ENCODE peak calls at places on chromosomes 6 and 20, in ten cellular contexts. U, Q, A, L, N, B, M, P, X and H are unnamed samples. For H3K27me3, the result is how much of the 10 kb centered on the place peaks cover.

GRCh38 chr20:53706511-53707031 is 112.9 kb upstream of the ZNF217 start:
- DNase-seq in Q (peak), P (no peak), L (no peak), N (no peak), X (no peak), U (no peak), B (peak), A (no peak), M (no peak), H (no peak)

GRCh38 chr6:32947552-32948465 is 5.1 kb downstream of the HLA-DMA start:
- DNase-seq in A (no peak), Q (no peak), N (no peak), U (no peak), B (no peak), X (no peak), P (no peak), M (no peak), L (no peak), H (no peak)

GRCh38 chr6:164991573-164991972 is 317.8 kb downstream of the C6orf118 start:
- DNase-seq in L (no peak), A (no peak), Q (no peak), U (no peak), N (no peak), M (no peak), B (no peak), P (no peak), X (no peak), H (no peak)

GRCh38 chr6:41636803-41637178 is 1.5 kb upstream of the MDFI start:
- DNase-seq in X (no peak), N (no peak), A (peak), M (no peak), L (peak), U (peak), P (no peak), B (no peak), Q (no peak), H (no peak)

GRCh38 chr6:45472383-45472782 is 94.6 kb upstream of the SUPT3H start:
- DNase-seq in A (no peak), M (peak), P (peak), B (peak), Q (no peak), L (peak), X (no peak), N (no peak), U (peak), H (no peak)

GRCh38 chr6:146990284-146990683 is 213.9 kb upstream of the STXBP5 start:
- DNase-seq in U (peak), A (no peak), Q (no peak), N (no peak), M (no peak), X (no peak), B (peak), P (no peak), L (no peak), H (no peak)

GRCh38 chr6:156316613-156317012 is 460.6 kb upstream of the ARID1B start:
- DNase-seq in N (no peak), M (no peak), U (no peak), X (no peak), P (no peak), L (no peak), A (no peak), Q (no peak), B (no peak), H (no peak)

GRCh38 chr6:104574135-104574750 is 285.5 kb downstream of the HACE1 start:
- DNase-seq in N (no peak), B (no peak), A (no peak), P (no peak), X (no peak), L (no peak), U (no peak), M (no peak), Q (no peak), H (no peak)

GRCh38 chr6:56101141-56101553 is 146.2 kb downstream of the COL21A1 start:
- DNase-seq in L (no peak), Q (no peak), M (no peak), X (peak), U (no peak), A (no peak), N (no peak), P (no peak), B (peak), H (peak)

GRCh38 chr6:170279977-170280688 is 10.7 kb downstream of the DLL1 start:
- DNase-seq in X (no peak), L (peak), M (no peak), B (no peak), A (peak), N (no peak), Q (peak), P (peak), U (peak), H (no peak)

GRCh38 chr6:143169440-143169839 is 108.8 kb downstream of the AIG1 start:
- DNase-seq in M (no peak), A (no peak), L (no peak), P (no peak), X (no peak), U (no peak), Q (no peak), B (no peak), N (no peak), H (no peak)

GRCh38 chr20:24745617-24746350 is 203.3 kb upstream of the CST7 start:
- DNase-seq in L (no peak), X (no peak), A (no peak), U (peak), Q (no peak), P (no peak), M (no peak), N (no peak), B (no peak), H (no peak)

GRCh38 chr20:3171391-3172125 is 1.8 kb downstream of the LZTS3 start:
- DNase-seq in M (no peak), X (no peak), U (no peak), P (no peak), N (peak), A (no peak), Q (no peak), B (no peak), L (peak), H (no peak)
- H3K27me3 ChIP-seq in M (under half), X (under half), U (under half), P (under half), N (under half), A (under half), Q (under half), B (under half), L (under half), H (under half)

DNA sequence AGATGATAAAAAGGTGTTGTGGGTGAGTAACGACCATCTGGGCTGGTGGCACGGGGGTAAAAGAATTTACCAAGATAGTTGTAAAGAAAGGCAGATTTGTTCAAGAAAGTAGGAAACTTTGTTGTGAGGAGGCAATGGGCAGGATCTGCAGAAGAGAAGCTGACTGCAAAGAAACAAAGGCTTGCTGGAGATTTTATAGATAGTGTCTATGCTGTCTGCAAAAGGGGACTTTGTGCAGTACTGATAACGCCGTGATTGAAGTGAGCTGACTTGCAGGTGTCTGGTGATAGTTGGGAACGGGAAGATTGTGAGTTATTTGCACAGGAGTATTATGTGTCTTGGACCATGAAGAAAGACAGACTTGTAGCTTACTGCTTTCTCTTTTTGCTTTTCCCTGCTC is 36.8 kb upstream of the GSTA3 start:
- DNase-seq in B (no peak), Q (no peak), N (no peak), L (no peak), M (no peak), A (no peak), P (no peak), U (no peak), X (no peak), H (no peak)
- TF ChIP-seq CTCF in B (no peak), Q (no peak), N (no peak), L (no peak), M (no peak), A (no peak), P (no peak), U (no peak), X (no peak), H (no peak)

DNA sequence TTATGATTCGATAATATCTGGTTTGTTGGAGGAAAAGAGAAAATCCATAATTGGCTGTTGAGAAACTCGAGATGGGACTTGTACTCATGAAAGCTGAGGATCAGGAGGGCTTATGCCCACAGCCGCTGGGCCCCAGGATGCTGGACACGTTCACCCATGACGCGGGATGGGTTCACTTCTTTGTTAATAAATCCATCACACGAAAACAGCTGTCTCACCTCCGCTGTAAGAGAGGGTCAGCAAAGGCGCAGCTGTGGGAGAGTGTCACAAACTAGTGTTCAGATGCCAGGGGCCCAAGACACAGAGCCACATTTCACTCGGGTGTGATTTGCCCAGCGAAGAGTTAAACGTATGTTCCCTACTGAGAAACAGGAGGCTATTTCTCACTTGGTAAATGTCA is 315.1 kb downstream of the THBS2 start:
- DNase-seq in X (no peak), P (no peak), A (no peak), M (no peak), N (no peak), L (no peak), U (no peak), B (no peak), Q (no peak), H (no peak)
- H3K27me3 ChIP-seq in X (under half), P (under half), A (under half), M (under half), N (under half), L (under half), U (under half), B (under half), Q (under half), H (under half)

GRCh38 chr6:69732640-69733039 is 64.2 kb downstream of the LMBRD1 start:
- DNase-seq in X (no peak), P (no peak), L (no peak), M (no peak), A (no peak), Q (no peak), B (no peak), U (no peak), N (no peak), H (no peak)
- TF ChIP-seq CTCF in X (no peak), P (peak), L (no peak), M (no peak), A (no peak), Q (peak), B (no peak), U (peak), N (peak), H (no peak)

GRCh38 chr6:34098045-34098936 is 47.6 kb downstream of the GRM4 start:
- DNase-seq in P (no peak), U (no peak), L (no peak), N (no peak), B (no peak), M (no peak), Q (no peak), A (no peak), X (no peak), H (no peak)
- H3K27me3 ChIP-seq in P (half or more), U (under half), L (under half), N (under half), B (under half), M (under half), Q (under half), A (under half), X (under half), H (under half)

GRCh38 chr6:36976509-36976908 is 9.5 kb downstream of the MTCH1 start:
- DNase-seq in Q (no peak), N (no peak), M (no peak), X (no peak), B (no peak), U (no peak), L (no peak), P (no peak), A (no peak), H (no peak)

GRCh38 chr6:36976005-36976261 is 10.1 kb downstream of the MTCH1 start:
- DNase-seq in P (no peak), N (no peak), Q (no peak), U (peak), B (no peak), X (no peak), M (no peak), L (no peak), A (no peak), H (no peak)

GRCh38 chr6:36976931-36977330 is 9.1 kb downstream of the MTCH1 start:
- DNase-seq in M (no peak), L (no peak), P (no peak), N (no peak), U (peak), B (no peak), Q (no peak), X (no peak), A (no peak), H (no peak)

GRCh38 chr6:36978687-36979086 is 7.3 kb downstream of the MTCH1 start:
- DNase-seq in U (no peak), L (no peak), N (no peak), B (no peak), Q (no peak), A (no peak), X (no peak), M (no peak), P (no peak), H (no peak)

GRCh38 chr6:36977470-36977941 is 8.5 kb downstream of the MTCH1 start:
- DNase-seq in P (no peak), N (no peak), Q (peak), X (no peak), A (no peak), B (no peak), U (no peak), M (no peak), L (no peak), H (no peak)
- TF ChIP-seq CTCF in P (peak), N (peak), Q (peak), X (peak), A (no peak), B (no peak), U (no peak), M (peak), L (no peak), H (peak)

GRCh38 chr20:37911838-37912273 is 8.9 kb downstream of the VSTM2L start:
- DNase-seq in B (peak), N (no peak), L (peak), P (peak), A (peak), X (no peak), M (peak), U (no peak), Q (peak), H (no peak)
- H3K27me3 ChIP-seq in B (under half), N (under half), L (under half), P (half or more), A (under half), X (under half), M (half or more), U (under half), Q (under half), H (half or more)